ENCODE peak calls at places on chromosomes 5 and 9, in eight cellular contexts. D, S, L, H, M, A, U and W are unnamed samples.

GRCh38 chr9:106286249-106286648 is 576.7 kb upstream of the ZNF462 start:
- DNase-seq in D (peak), S (peak), L (no peak), H (peak), M (no peak), A (no peak), U (peak), W (no peak)

GRCh38 chr5:54873696-54874095 is 111.7 kb downstream of the ESM1 start:
- DNase-seq in D (no peak), S (no peak), L (no peak), H (no peak), M (no peak), A (no peak), U (peak), W (no peak)

GRCh38 chr5:10607023-10607665 is 43.3 kb downstream of the ANKRD33B start:
- DNase-seq in D (peak), S (peak), L (no peak), H (peak), M (peak), A (peak), U (peak), W (peak)

GRCh38 chr5:68315679-68316271 is 100.2 kb downstream of the PIK3R1 start:
- DNase-seq in D (no peak), S (no peak), L (no peak), H (peak), M (no peak), A (peak), U (no peak), W (peak)

GRCh38 chr9:129145841-129146292 is 32.2 kb downstream of the IER5L start:
- DNase-seq in D (peak), S (peak), L (no peak), H (peak), M (no peak), A (no peak), U (no peak), W (no peak)

GRCh38 chr5:44401611-44402010 is 12.4 kb upstream of the FGF10 start:
- DNase-seq in D (no peak), S (no peak), L (no peak), H (no peak), M (no peak), A (no peak), U (no peak), W (no peak)

GRCh38 chr9:113456235-113456634 is 7.3 kb upstream of the RGS3 start:
- DNase-seq in D (no peak), S (no peak), L (no peak), H (no peak), M (no peak), A (no peak), U (no peak), W (no peak)

GRCh38 chr5:124742983-124743533 is 3.4 kb downstream of the ZNF608 start:
- DNase-seq in D (no peak), S (no peak), L (peak), H (no peak), M (peak), A (no peak), U (peak), W (no peak)

GRCh38 chr9:134048582-134048968 is 19.3 kb downstream of the BRD3 start:
- DNase-seq in D (no peak), S (no peak), L (no peak), H (no peak), M (no peak), A (no peak), U (no peak), W (no peak)

GRCh38 chr5:1507961-1508678 is 15.6 kb downstream of the LPCAT1 start:
- DNase-seq in D (no peak), S (no peak), L (no peak), H (peak), M (peak), A (no peak), U (no peak), W (peak)

GRCh38 chr9:128703616-128704355 is 1.5 kb downstream of the PKN3 start:
- DNase-seq in D (no peak), S (peak), L (no peak), H (peak), M (peak), A (no peak), U (no peak), W (peak)

GRCh38 chr9:135746565-135746964 is 44.6 kb downstream of the KCNT1 start:
- DNase-seq in D (no peak), S (no peak), L (no peak), H (no peak), M (no peak), A (no peak), U (no peak), W (no peak)

GRCh38 chr5:81450940-81451339 is 57.0 kb upstream of the ACOT12 start:
- DNase-seq in D (no peak), S (no peak), L (no peak), H (no peak), M (no peak), A (no peak), U (peak), W (no peak)

GRCh38 chr9:69760278-69760610 is 433 bp upstream of the PTAR1 start:
- DNase-seq in D (no peak), S (no peak), L (no peak), H (no peak), M (no peak), A (no peak), U (no peak), W (no peak)

GRCh38 chr5:40277161-40277906 is 402.4 kb upstream of the PTGER4 start:
- DNase-seq in D (no peak), S (no peak), L (no peak), H (no peak), M (no peak), A (peak), U (no peak), W (no peak)

GRCh38 chr5:73007051-73007450 is 51.2 kb downstream of the FCHO2 start:
- DNase-seq in D (no peak), S (no peak), L (no peak), H (no peak), M (no peak), A (no peak), U (no peak), W (no peak)

GRCh38 chr9:77751341-77752091 is 103.4 kb upstream of the GNA14 start:
- DNase-seq in D (peak), S (peak), L (no peak), H (no peak), M (no peak), A (peak), U (peak), W (no peak)

GRCh38 chr5:80190960-80191359 is 64.9 kb downstream of the SERINC5 start:
- DNase-seq in D (no peak), S (no peak), L (no peak), H (no peak), M (no peak), A (no peak), U (no peak), W (no peak)

GRCh38 chr9:113349434-113350337 is at the start of gene BSPRY:
- DNase-seq in D (peak), S (peak), L (no peak), H (peak), M (no peak), A (peak), U (no peak), W (no peak)

GRCh38 chr9:117002686-117003085 is 315.6 kb downstream of the TRIM32 start:
- DNase-seq in D (no peak), S (no peak), L (no peak), H (no peak), M (no peak), A (no peak), U (no peak), W (no peak)

GRCh38 chr9:6498982-6499381 is 86.0 kb downstream of the UHRF2 start:
- DNase-seq in D (no peak), S (no peak), L (no peak), H (no peak), M (no peak), A (no peak), U (no peak), W (no peak)

GRCh38 chr5:71681282-71681681 is 37.8 kb upstream of the CARTPT start:
- DNase-seq in D (no peak), S (no peak), L (no peak), H (no peak), M (no peak), A (no peak), U (no peak), W (no peak)

GRCh38 chr5:133921899-133922468 is 46.4 kb downstream of the C5orf15 start:
- DNase-seq in D (no peak), S (no peak), L (no peak), H (no peak), M (no peak), A (no peak), U (no peak), W (no peak)

GRCh38 chr5:178547753-178548415 is 42.3 kb downstream of the COL23A1 start:
- DNase-seq in D (no peak), S (no peak), L (no peak), H (no peak), M (no peak), A (no peak), U (no peak), W (no peak)

GRCh38 chr5:142181547-142182191 is 73.1 kb downstream of the NDFIP1 start:
- DNase-seq in D (no peak), S (no peak), L (no peak), H (no peak), M (peak), A (no peak), U (no peak), W (no peak)

GRCh38 chr5:161165998-161166660 is 314.1 kb upstream of the ATP10B start:
- DNase-seq in D (no peak), S (peak), L (no peak), H (peak), M (no peak), A (no peak), U (no peak), W (no peak)

GRCh38 chr5:176792584-176793342 is 17.6 kb upstream of the UNC5A start:
- DNase-seq in D (no peak), S (no peak), L (no peak), H (no peak), M (no peak), A (no peak), U (no peak), W (no peak)

GRCh38 chr5:80114856-80115255 is 79.7 kb downstream of the THBS4 start:
- DNase-seq in D (no peak), S (no peak), L (no peak), H (no peak), M (no peak), A (no peak), U (peak), W (no peak)

GRCh38 chr5:107282061-107282460 is 388.7 kb downstream of the EFNA5 start:
- DNase-seq in D (no peak), S (no peak), L (no peak), H (no peak), M (no peak), A (no peak), U (no peak), W (no peak)

GRCh38 chr5:1181451-1182359 is 19.7 kb upstream of the SLC6A19 start:
- DNase-seq in D (no peak), S (no peak), L (no peak), H (no peak), M (no peak), A (no peak), U (no peak), W (no peak)

GRCh38 chr9:133439337-133439736 is 17.2 kb downstream of the ADAMTS13 start:
- DNase-seq in D (no peak), S (no peak), L (no peak), H (no peak), M (no peak), A (no peak), U (no peak), W (no peak)

GRCh38 chr5:122311888-122312669 is at the start of gene SNCAIP:
- DNase-seq in D (peak), S (peak), L (no peak), H (peak), M (peak), A (peak), U (peak), W (no peak)

GRCh38 chr5:100797863-100798262 is 105.2 kb downstream of the ST8SIA4 start:
- DNase-seq in D (no peak), S (no peak), L (no peak), H (no peak), M (no peak), A (no peak), U (peak), W (no peak)

GRCh38 chr5:169421677-169422076 is 120.7 kb upstream of the SLIT3 start:
- DNase-seq in D (no peak), S (no peak), L (no peak), H (no peak), M (no peak), A (no peak), U (no peak), W (no peak)

GRCh38 chr5:56309262-56309826 is 76.2 kb upstream of the ANKRD55 start:
- DNase-seq in D (no peak), S (no peak), L (no peak), H (no peak), M (no peak), A (no peak), U (no peak), W (no peak)

GRCh38 chr9:129580211-129580915 is 40.5 kb downstream of the C9orf50 start:
- DNase-seq in D (no peak), S (no peak), L (no peak), H (no peak), M (no peak), A (peak), U (no peak), W (no peak)

DNA sequence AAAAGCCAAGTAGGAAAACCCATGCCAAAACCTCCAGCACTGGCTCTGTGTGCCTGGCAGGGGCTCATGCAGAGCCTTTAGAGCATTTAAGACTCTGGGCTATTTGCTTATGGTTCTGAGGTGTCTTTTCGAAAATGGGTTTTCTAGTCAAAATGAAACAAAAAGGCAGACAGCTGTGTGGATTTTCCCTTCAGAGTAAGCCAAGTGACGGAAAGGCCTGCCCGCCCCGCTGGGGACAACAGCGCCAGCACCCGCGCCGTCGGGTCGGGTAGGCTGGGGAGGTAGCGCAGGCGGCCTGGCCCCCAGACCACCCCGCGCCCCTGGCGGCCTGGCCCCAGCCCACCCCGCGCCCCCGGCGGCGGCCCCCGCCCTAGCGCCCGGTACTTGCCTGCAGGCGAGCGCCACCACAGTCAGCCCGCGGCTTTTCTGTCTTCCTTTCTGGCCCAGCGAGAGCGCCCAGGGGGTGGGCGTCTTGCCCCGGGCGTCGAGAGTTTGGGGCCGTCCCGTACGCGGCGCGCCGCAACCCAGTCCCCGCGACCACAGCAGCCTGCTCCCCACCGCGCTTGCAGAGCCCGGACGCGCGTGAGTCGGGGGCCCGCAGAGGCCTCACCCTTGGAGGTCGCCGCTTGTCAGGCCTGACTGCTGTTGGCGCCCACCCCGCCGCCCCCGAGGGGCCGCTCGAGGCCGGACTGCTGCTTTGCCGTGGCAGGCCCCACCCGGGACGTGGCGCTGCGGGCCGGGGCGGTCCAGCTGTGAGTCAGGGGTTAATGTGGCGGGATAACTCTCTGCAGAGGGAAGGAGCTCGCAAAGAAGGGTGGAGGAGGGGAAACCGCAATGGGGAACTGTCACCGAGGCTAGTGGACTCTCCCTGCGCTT is at the start of gene TICAM2:
- DNase-seq in D (peak), S (peak), L (no peak), H (peak), M (peak), A (peak), U (no peak), W (peak)
- TF ChIP-seq CTCF in D (peak), S (peak), L (no peak), H (no peak), M (peak), A (no peak), U (no peak), W (peak)

DNA sequence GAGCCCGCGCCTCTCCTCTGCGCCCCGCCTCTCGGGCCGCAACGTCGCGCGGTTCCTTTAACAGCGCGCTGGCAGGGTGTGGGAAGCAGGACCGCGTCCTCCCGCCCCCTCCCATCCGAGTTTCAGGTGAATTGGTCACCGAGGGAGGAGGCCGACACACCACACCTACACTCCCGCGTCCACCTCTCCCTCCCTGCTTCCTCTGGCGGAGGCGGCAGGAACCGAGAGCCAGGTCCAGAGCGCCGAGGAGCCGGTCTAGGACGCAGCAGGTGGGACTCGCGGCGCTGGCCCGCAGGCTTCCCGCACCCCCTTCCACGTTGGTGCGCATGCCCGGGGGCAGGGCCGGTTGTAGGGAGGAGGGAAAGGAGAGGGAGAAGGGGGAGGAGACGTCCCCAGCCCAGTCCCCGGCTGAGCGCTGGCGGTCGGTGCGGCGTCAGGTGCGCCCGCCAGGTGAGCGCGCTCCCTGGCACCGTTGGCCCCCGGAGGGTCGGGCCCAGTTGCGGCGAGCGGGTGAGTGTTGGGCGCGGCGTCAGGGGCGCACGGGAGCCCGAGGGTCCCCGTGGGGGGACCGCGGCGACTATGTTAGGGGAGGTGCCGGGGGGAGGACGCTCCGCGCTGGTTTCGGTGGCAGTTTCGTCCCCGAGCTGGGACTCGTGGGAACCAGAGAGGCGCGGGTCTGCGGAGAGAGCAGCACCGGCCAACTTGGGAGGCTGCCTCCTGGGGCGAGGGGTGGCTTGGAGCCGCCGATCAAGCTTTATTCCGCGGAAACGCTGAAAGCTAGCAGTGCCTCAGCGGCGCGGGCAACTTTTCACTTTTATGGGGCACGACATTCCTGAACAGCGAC is at the start of gene OCLN:
- DNase-seq in D (peak), S (peak), L (no peak), H (peak), M (no peak), A (peak), U (peak), W (no peak)
- TF ChIP-seq CTCF in D (no peak), S (no peak), L (no peak), H (no peak), M (no peak), A (no peak), U (no peak), W (no peak)

DNA sequence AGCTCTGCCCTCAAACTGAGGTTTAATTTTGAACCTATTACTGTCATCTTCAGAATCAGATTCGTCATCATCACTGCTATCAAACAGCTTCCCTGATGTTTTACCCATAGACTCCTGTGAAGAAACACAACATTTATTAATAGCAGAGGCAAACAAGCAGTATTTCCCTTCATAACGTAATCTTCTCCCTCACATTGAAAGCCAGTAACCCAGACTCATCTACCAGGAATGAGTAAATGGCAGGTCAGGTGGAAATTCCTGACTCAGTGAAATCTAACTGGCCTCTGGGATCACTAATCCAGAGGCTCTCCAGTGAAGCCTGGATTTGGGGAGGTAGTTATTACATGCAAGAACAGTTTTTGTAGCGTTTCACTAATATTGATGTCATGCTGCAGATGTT is 14.6 kb downstream of the NOL8 start:
- DNase-seq in D (no peak), S (no peak), L (no peak), H (no peak), M (no peak), A (no peak), U (no peak), W (no peak)
- TF ChIP-seq CTCF in D (no peak), S (no peak), L (no peak), H (no peak), M (no peak), A (no peak), U (no peak), W (no peak)

GRCh38 chr9:94837404-94837803 is 110.9 kb downstream of the AOPEP start:
- DNase-seq in D (no peak), S (no peak), L (no peak), H (no peak), M (no peak), A (no peak), U (no peak), W (no peak)
- TF ChIP-seq CTCF in D (no peak), S (no peak), L (no peak), H (no peak), M (no peak), A (no peak), U (no peak), W (no peak)

DNA sequence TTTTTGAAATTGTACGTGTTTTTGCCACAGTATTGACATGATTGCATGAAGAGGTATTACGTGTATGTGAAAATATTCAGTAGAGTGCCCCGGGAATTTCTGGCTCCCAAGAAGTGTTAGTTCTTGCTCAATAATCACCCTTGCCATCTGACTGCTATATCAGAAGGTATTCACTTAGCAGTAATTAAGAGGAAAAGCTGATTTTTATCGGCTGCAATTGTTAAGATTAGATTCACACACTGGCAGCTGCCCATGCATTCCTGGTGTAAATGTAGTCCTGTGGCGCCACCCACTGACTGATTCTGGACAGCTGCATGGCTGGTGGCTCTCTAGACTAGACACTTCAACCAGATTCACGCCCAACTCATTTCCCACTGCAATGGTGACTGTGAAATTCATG is 440.0 kb upstream of the ADAMTS16 start:
- DNase-seq in D (peak), S (peak), L (peak), H (peak), M (no peak), A (no peak), U (peak), W (no peak)
- TF ChIP-seq CTCF in D (peak), S (peak), L (peak), H (peak), M (no peak), A (peak), U (peak), W (no peak)

GRCh38 chr5:127440831-127441230 is 76.6 kb upstream of the PRRC1 start:
- DNase-seq in D (no peak), S (no peak), L (no peak), H (no peak), M (no peak), A (no peak), U (no peak), W (no peak)

GRCh38 chr5:127447822-127448221 is 69.6 kb upstream of the PRRC1 start:
- DNase-seq in D (no peak), S (no peak), L (no peak), H (no peak), M (no peak), A (no peak), U (peak), W (no peak)

GRCh38 chr5:127446626-127447025 is 70.8 kb upstream of the PRRC1 start:
- DNase-seq in D (peak), S (no peak), L (no peak), H (no peak), M (no peak), A (no peak), U (no peak), W (no peak)

GRCh38 chr5:127439544-127440096 is 77.8 kb upstream of the PRRC1 start:
- DNase-seq in D (no peak), S (no peak), L (no peak), H (no peak), M (no peak), A (no peak), U (no peak), W (no peak)

GRCh38 chr5:127442085-127442484 is 75.4 kb upstream of the PRRC1 start:
- DNase-seq in D (no peak), S (no peak), L (no peak), H (no peak), M (no peak), A (peak), U (peak), W (no peak)
- TF ChIP-seq CTCF in D (peak), S (peak), L (no peak), H (no peak), M (peak), A (peak), U (peak), W (no peak)